ENCODE peak calls at places on chromosome 14, in eight cellular contexts. Z is WERI-Rb-1; P is CD8-positive, alpha-beta T cell; D is mesendoderm; L is fibroblast of pulmonary artery; T is A549; C is OCI-LY7; E is astrocyte of the cerebellum. W is an unnamed sample.

GRCh38 chr14:69574266-69574953 is at the start of gene CCDC177:
- DNase-seq in Z (peak), P (peak), D (peak), L (peak), T (peak), C (peak), E (no peak), W (peak)

GRCh38 chr14:65696801-65697200 is 284.3 kb downstream of the FUT8 start:
- DNase-seq in Z (no peak), P (no peak), D (no peak), L (no peak), T (no peak), C (no peak), E (no peak), W (no peak)

GRCh38 chr14:26281280-26281998 is 316.4 kb downstream of the NOVA1 start:
- DNase-seq in Z (no peak), P (no peak), D (peak), L (peak), T (peak), C (no peak), E (peak), W (no peak)

GRCh38 chr14:65792208-65792905 is 379.8 kb downstream of the FUT8 start:
- DNase-seq in Z (no peak), P (no peak), D (peak), L (no peak), T (peak), C (no peak), E (no peak), W (no peak)

GRCh38 chr14:74946659-74947281 is 8.6 kb downstream of the PGF start:
- DNase-seq in Z (no peak), P (no peak), D (peak), L (no peak), T (no peak), C (no peak), E (no peak), W (peak)

GRCh38 chr14:34450542-34450915 is 11.5 kb downstream of the SPTSSA start:
- DNase-seq in Z (no peak), P (no peak), D (no peak), L (no peak), T (no peak), C (no peak), E (no peak), W (no peak)

GRCh38 chr14:58216544-58216943 is 16.6 kb downstream of the ACTR10 start:
- DNase-seq in Z (no peak), P (no peak), D (no peak), L (no peak), T (no peak), C (no peak), E (no peak), W (no peak)

GRCh38 chr14:99035268-99035667 is 236.7 kb downstream of the BCL11B start:
- DNase-seq in Z (no peak), P (no peak), D (peak), L (peak), T (no peak), C (no peak), E (peak), W (no peak)

GRCh38 chr14:23881292-23881691 is 72.3 kb upstream of the DHRS4 start:
- DNase-seq in Z (no peak), P (no peak), D (no peak), L (no peak), T (no peak), C (no peak), E (no peak), W (no peak)

GRCh38 chr14:78469947-78470346 is 299.8 kb downstream of the NRXN3 start:
- DNase-seq in Z (no peak), P (no peak), D (no peak), L (no peak), T (no peak), C (no peak), E (no peak), W (no peak)

GRCh38 chr14:77316872-77317271 is 3.8 kb downstream of the POMT2 start:
- DNase-seq in Z (no peak), P (no peak), D (no peak), L (no peak), T (no peak), C (no peak), E (no peak), W (no peak)

GRCh38 chr14:64388533-64389243 is 535 bp downstream of the MTHFD1 start:
- DNase-seq in Z (no peak), P (no peak), D (peak), L (peak), T (no peak), C (peak), E (no peak), W (no peak)

GRCh38 chr14:80172380-80173055 is 38.8 kb downstream of the DIO2 start:
- DNase-seq in Z (no peak), P (no peak), D (no peak), L (no peak), T (no peak), C (no peak), E (no peak), W (no peak)

GRCh38 chr14:34064349-34064748 is 113.5 kb upstream of the EGLN3 start:
- DNase-seq in Z (no peak), P (no peak), D (no peak), L (peak), T (no peak), C (no peak), E (peak), W (no peak)

DNA sequence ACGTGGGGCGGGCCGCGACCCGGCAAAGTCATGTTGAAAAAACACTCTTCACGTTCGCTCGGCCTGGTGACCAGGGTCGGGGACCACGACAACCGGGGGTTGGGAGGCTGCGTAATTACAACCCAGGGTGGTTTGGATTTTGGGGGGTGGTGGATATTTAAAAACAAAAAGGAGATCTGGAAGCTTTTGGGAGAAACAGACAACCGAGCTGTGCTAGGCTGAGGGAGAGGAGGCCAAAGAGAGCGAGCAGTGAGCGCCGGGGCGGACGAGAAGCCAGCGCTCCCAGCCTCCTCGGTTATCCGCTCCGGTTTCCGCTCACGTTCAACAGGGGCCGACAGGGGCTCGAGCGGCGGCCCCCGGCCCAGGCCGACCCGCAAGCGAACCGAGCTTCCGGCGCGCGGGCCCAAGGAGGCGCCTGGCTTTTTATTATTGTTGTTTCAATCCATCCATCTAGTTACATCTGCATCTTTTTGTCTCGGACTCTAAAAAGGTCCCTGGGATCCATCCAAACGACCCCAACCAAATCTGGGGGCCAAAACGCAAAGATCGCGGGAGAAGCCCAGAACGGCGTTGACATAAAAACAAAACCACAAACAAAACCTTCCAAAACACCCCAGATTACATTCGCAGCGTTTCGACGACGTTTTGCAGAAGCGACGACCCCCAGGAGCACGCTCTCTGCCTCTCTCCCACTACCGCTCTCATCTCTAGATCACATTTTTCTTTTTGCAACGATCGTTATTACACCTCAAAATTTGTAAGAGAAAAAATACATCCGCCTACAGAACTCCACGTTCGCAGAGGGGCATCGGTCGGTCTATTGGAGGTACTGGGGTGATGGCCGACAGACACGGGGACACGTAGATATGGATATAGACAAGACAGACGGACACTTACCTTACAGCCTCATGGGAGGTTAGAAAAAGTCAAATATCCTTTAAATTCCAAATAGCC is 740 bp downstream of the OTX2 start:
- DNase-seq in Z (peak), P (no peak), D (no peak), L (no peak), T (no peak), C (no peak), E (no peak), W (no peak)
- H3K4me3 ChIP-seq in Z (peak), P (no peak), D (peak), L (no peak), T (no peak), C (no peak), E (no peak), W (no peak)

DNA sequence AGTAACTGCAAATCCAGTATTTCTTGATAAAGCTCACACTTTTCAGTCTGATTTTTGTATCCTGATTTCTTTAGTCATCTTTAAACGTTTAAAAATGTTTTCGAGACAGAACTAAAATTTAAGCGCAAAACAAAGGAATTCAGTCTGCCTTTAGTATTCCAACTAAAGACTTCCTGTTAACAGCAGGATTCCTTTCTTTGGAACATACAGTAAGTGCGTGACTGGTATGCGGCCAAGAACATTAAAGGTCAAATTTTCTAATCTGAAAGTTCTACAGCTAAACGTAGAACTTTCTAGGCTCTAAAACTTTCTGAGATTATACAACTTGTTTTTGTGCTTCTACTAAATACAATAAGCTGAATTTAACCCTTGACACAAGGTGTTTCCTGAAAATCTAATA is 9.9 kb downstream of the SAV1 start:
- DNase-seq in Z (no peak), P (no peak), D (peak), L (peak), T (no peak), C (no peak), E (peak), W (no peak)
- H3K4me3 ChIP-seq in Z (no peak), P (no peak), D (no peak), L (peak), T (no peak), C (no peak), E (no peak), W (no peak)

DNA sequence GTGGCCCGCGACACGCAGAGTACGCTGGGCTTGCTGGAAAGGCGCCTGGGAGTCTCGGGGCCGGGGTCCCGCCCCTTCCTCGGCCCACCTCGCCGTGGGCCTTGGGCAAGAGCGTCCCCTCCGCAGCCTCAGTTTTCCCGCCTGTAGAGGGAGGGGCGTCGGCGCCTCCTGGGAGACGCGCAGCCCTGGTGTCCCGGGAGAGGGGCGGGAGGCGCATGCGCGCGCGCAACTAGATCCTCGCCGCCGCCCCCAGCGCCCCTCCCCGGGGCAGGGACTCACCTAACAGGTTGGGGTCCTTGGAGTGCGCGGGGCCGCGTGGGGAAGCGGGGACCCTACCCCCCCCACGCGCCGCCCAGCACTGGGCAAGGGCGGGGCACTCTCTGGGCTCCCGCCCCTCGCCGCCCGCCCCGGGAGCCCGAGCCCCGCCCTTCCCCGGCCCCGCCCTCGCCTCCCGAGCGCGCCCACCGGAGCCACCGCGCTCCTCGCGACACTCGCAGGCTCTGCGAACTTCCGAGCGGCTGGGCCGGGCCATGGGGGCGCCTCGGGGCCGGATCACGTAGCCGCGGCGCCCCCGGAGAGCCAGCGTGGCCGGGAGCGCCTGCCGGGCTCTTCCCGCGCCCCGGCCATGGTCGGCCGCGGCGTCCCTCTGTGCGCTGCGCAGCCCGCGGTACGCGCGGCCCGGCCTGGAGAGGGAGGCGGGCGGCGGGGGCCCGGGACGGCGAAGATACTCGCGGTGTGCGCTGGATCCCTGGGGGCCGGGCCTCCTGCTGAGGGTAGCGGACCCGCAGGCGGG is at the start of gene KIF26A:
- DNase-seq in Z (peak), P (peak), D (peak), L (no peak), T (peak), C (no peak), E (no peak), W (peak)
- H3K4me3 ChIP-seq in Z (peak), P (peak), D (peak), L (no peak), T (peak), C (no peak), E (peak), W (peak)

DNA sequence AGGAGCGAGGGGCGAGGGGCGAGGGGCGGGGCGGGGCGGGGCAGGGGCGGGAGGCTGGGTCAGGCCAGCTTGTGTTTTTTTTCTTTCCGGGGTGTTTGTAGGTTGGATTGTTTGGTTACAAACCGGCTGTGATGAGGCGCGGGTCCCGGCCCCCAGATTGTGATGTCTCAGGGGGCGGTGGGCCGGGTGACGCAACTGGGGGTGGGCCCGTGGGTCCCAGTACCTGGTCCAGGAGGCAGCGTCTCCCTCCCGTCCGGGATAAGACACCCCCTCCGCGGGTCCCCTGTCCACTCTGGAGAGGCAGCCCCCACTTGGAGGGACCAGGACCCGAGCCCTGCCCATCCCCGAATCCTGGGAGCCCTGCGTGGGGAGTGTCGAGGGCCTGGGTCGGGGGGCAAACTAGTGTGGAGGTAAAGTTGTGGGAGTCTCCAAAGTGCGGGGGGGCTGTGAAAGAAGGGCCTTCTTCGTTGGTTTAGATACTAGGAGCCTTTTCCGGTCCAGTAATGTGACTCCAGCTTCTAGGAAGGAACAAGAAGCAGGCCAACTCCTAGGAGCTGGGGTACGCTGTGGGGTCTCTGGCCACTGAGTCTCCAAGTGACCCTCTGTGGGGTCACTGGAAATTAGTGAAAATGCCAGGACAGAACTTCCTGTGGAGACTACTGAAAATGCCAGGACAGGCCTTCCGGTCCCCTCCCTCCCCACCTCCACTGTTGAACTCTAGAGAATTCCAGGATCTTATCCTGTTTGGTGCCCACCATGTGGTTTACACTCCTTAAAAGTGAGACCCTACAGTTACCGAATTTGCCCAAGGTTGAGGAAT is 578 bp upstream of the CLMN start:
- DNase-seq in Z (peak), P (no peak), D (peak), L (no peak), T (no peak), C (peak), E (no peak), W (peak)
- H3K4me3 ChIP-seq in Z (peak), P (no peak), D (no peak), L (peak), T (peak), C (peak), E (peak), W (peak)

GRCh38 chr14:71483154-71483553 is 449.1 kb upstream of the RGS6 start:
- DNase-seq in Z (no peak), P (no peak), D (no peak), L (no peak), T (no peak), C (no peak), E (no peak), W (no peak)
- H3K4me3 ChIP-seq in Z (no peak), P (no peak), D (no peak), L (no peak), T (no peak), C (no peak), E (no peak), W (no peak)

GRCh38 chr14:49770212-49770817 is 2.4 kb downstream of the KLHDC2 start:
- DNase-seq in Z (no peak), P (no peak), D (no peak), L (no peak), T (no peak), C (no peak), E (no peak), W (no peak)
- H3K4me3 ChIP-seq in Z (peak), P (no peak), D (no peak), L (peak), T (peak), C (peak), E (peak), W (peak)